ENCODE peak calls at places on chromosomes 16 and 17, in five cellular contexts. A is H9, U is cardiac muscle cell, S is left ventricle myocardium inferior, Y is prostate gland. V is an unnamed sample. For H3K9me3 and H3K4me1, the result is how much of the 10 kb centered on the place peaks cover.

GRCh38 chr17:78805301-78805700 is 23.2 kb upstream of the CYTH1 start:
- DNase-seq in A (no peak), U (no peak), S (no peak), Y (no peak), V (no peak)

GRCh38 chr16:56298948-56299602 is 107.8 kb downstream of the GNAO1 start:
- DNase-seq in A (no peak), U (no peak), S (peak), Y (no peak), V (no peak)

GRCh38 chr17:76076765-76077581 is 2.0 kb upstream of the ZACN start:
- DNase-seq in A (peak), U (no peak), S (no peak), Y (no peak), V (no peak)

GRCh38 chr17:79183221-79184158 is 108.9 kb downstream of the ENGASE start:
- DNase-seq in A (peak), U (peak), S (no peak), Y (no peak), V (no peak)

GRCh38 chr16:10150906-10151305 is 31.3 kb downstream of the GRIN2A start:
- DNase-seq in A (no peak), U (no peak), S (no peak), Y (no peak), V (no peak)

GRCh38 chr17:78375401-78376079 is 2.9 kb upstream of the PGS1 start:
- DNase-seq in A (no peak), U (no peak), S (no peak), Y (no peak), V (no peak)

GRCh38 chr17:55187371-55187770 is 77.4 kb upstream of the HLF start:
- DNase-seq in A (no peak), U (no peak), S (no peak), Y (no peak), V (no peak)

GRCh38 chr17:48084932-48085331 is 16.3 kb downstream of the CBX1 start:
- DNase-seq in A (no peak), U (no peak), S (no peak), Y (no peak), V (no peak)

GRCh38 chr17:69870091-69870530 is 204.9 kb upstream of the KCNJ16 start:
- DNase-seq in A (no peak), U (no peak), S (no peak), Y (no peak), V (no peak)

GRCh38 chr17:41048441-41048840 is 1.3 kb upstream of the KRTAP2-1 start:
- DNase-seq in A (no peak), U (no peak), S (no peak), Y (no peak), V (no peak)

GRCh38 chr16:1930338-1930720 is 12.1 kb upstream of the HS3ST6 start:
- DNase-seq in A (no peak), U (no peak), S (no peak), Y (no peak), V (no peak)
- H3K9me3 ChIP-seq in A (under half), U (under half), S (under half), Y (under half), V (under half)

GRCh38 chr16:67028555-67029248 is at the start of gene CBFB:
- DNase-seq in A (peak), U (peak), S (peak), Y (peak), V (peak)
- TF ChIP-seq CTCF in A (peak), U (no peak), S (peak), Y (no peak), V (no peak)

GRCh38 chr17:67360880-67361279 is 5.5 kb downstream of the PSMD12 start:
- DNase-seq in A (no peak), U (no peak), S (no peak), Y (no peak), V (no peak)
- H3K4me1 ChIP-seq in A (under half), U (under half), S (half or more), Y (under half), V (under half)

DNA sequence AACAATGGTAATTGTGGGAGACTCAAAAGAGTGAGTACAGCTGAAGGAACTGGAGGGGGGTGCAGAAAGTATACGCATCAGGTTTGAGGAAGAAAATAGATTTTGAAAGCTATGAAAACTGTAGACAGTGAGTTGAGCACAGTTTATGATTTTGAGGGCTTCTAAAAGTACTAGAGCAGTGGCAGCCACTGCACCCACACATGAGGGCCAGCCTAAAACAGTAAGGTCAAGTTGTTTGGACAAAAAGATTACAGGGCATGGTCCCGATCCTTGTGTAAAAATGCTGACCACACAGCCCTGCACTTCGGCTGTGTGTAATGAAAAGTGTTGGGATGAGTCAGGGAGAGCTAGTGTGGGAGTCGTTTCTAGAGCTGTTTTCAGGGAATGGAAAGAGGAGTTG is 2282.1 kb downstream of the TP53TG3F start:
- DNase-seq in A (no peak), U (no peak), S (no peak), Y (no peak), V (no peak)
- H3K9me3 ChIP-seq in A (half or more), U (under half), S (under half), Y (under half), V (under half)